ENCODE peak calls at places on chromosomes 11 and 22, in seven cellular contexts. U is suprapubic skin, A is T-helper 1 cell, R is non-pigmented ciliary epithelial cell, N is NCI-H1436, C is fibroblast of the conjunctiva, S is GM04503. W is an unnamed sample.

GRCh38 chr11:25094085-25094802 is 597.4 kb downstream of the LUZP2 start:
- DNase-seq in U (no peak), A (no peak), R (no peak), N (no peak), C (no peak), S (no peak), W (peak)

GRCh38 chr11:2777871-2778629 is 78.3 kb upstream of the KCNQ1OT1 start:
- DNase-seq in U (peak), A (peak), R (no peak), N (peak), C (no peak), S (no peak), W (peak)

GRCh38 chr22:46183733-46184132 is 33.4 kb downstream of the PPARA start:
- DNase-seq in U (no peak), A (no peak), R (no peak), N (no peak), C (no peak), S (no peak), W (no peak)

GRCh38 chr11:120097721-120098385 is 40.1 kb downstream of the TRIM29 start:
- DNase-seq in U (no peak), A (no peak), R (no peak), N (no peak), C (no peak), S (no peak), W (peak)

GRCh38 chr11:17747131-17747955 is 12.8 kb downstream of the KCNC1 start:
- DNase-seq in U (no peak), A (peak), R (no peak), N (no peak), C (no peak), S (no peak), W (no peak)

GRCh38 chr22:36871669-36872081 is 10.9 kb downstream of the NCF4 start:
- DNase-seq in U (no peak), A (no peak), R (no peak), N (no peak), C (no peak), S (no peak), W (no peak)

GRCh38 chr11:6703247-6704063 is 20.3 kb upstream of the MRPL17 start:
- DNase-seq in U (no peak), A (no peak), R (no peak), N (no peak), C (peak), S (peak), W (no peak)

GRCh38 chr22:47604563-47604962 is 842.1 kb downstream of the TBC1D22A start:
- DNase-seq in U (no peak), A (no peak), R (no peak), N (no peak), C (no peak), S (no peak), W (no peak)

GRCh38 chr11:118657238-118657637 is 22.2 kb downstream of the TREH start:
- DNase-seq in U (no peak), A (no peak), R (no peak), N (no peak), C (no peak), S (no peak), W (no peak)

GRCh38 chr11:19418221-19418620 is 177.5 kb upstream of the E2F8 start:
- DNase-seq in U (no peak), A (no peak), R (no peak), N (no peak), C (no peak), S (no peak), W (no peak)

GRCh38 chr22:27800250-27801131 is 1.1 kb downstream of the MN1 start:
- DNase-seq in U (no peak), A (no peak), R (no peak), N (no peak), C (no peak), S (no peak), W (no peak)

GRCh38 chr11:129652828-129653227 is 162.8 kb upstream of the TMEM45B start:
- DNase-seq in U (no peak), A (no peak), R (peak), N (no peak), C (peak), S (no peak), W (no peak)

GRCh38 chr11:100727410-100727809 is 40.3 kb downstream of the ARHGAP42 start:
- DNase-seq in U (no peak), A (no peak), R (no peak), N (no peak), C (no peak), S (no peak), W (no peak)

GRCh38 chr22:48431536-48432315 is 1395.9 kb downstream of the BRD1 start:
- DNase-seq in U (peak), A (no peak), R (no peak), N (no peak), C (no peak), S (no peak), W (no peak)

GRCh38 chr22:46731246-46732040 is 6.6 kb downstream of the CERK start:
- DNase-seq in U (no peak), A (no peak), R (no peak), N (no peak), C (no peak), S (no peak), W (no peak)

GRCh38 chr11:44863231-44863630 is 87.5 kb downstream of the TP53I11 start:
- DNase-seq in U (no peak), A (no peak), R (no peak), N (no peak), C (no peak), S (no peak), W (no peak)

GRCh38 chr22:37633082-37633692 is 6.3 kb upstream of the SH3BP1 start:
- DNase-seq in U (no peak), A (no peak), R (no peak), N (no peak), C (no peak), S (no peak), W (no peak)

GRCh38 chr11:109426442-109426841 is 4.5 kb downstream of the C11orf87 start:
- DNase-seq in U (no peak), A (no peak), R (no peak), N (no peak), C (no peak), S (no peak), W (no peak)

GRCh38 chr11:17542249-17542648 is 2.0 kb downstream of the USH1C start:
- DNase-seq in U (no peak), A (no peak), R (no peak), N (no peak), C (no peak), S (no peak), W (no peak)

GRCh38 chr22:24816841-24817240 is 10.8 kb downstream of the SGSM1 start:
- DNase-seq in U (no peak), A (no peak), R (no peak), N (no peak), C (no peak), S (no peak), W (no peak)

GRCh38 chr22:41301085-41302015 is at the start of gene ZC3H7B:
- DNase-seq in U (peak), A (peak), R (no peak), N (peak), C (peak), S (no peak), W (peak)

GRCh38 chr11:62555464-62556092 is 9.0 kb upstream of the AHNAK start:
- DNase-seq in U (no peak), A (peak), R (no peak), N (no peak), C (peak), S (no peak), W (no peak)

GRCh38 chr11:113201055-113201818 is 113.1 kb upstream of the TTC12 start:
- DNase-seq in U (no peak), A (no peak), R (no peak), N (no peak), C (no peak), S (no peak), W (no peak)

GRCh38 chr11:122157540-122158173 is 41.6 kb upstream of the BLID start:
- DNase-seq in U (no peak), A (no peak), R (no peak), N (no peak), C (no peak), S (no peak), W (no peak)